ENCODE peak calls at places on chromosomes 4 and X, in four cellular contexts. Z is AG04450, U is T-helper 2 cell, J is skeletal muscle cell. M is an unnamed sample.

GRCh38 chr4:82145850-82146249 is 227.9 kb downstream of the HNRNPD start:
- DNase-seq in Z (no peak), U (no peak), J (no peak), M (no peak)

GRCh38 chr4:6641164-6641970 is 882 bp downstream of the MRFAP1 start:
- DNase-seq in Z (no peak), U (peak; percentile 46), J (no peak), M (no peak)

GRCh38 chrX:68196939-68197791 is 236.1 kb downstream of the OPHN1 start:
- DNase-seq in Z (no peak), U (no peak), J (no peak), M (peak; percentile 23)

GRCh38 chr4:106618920-106619319 is 250.3 kb upstream of the GIMD1 start:
- DNase-seq in Z (no peak), U (no peak), J (peak; percentile 62), M (no peak)

GRCh38 chrX:10015711-10016515 is 48.8 kb downstream of the CLDN34 start:
- DNase-seq in Z (no peak), U (no peak), J (no peak), M (no peak)

GRCh38 chr4:99763635-99764101 is 53.0 kb upstream of the DAPP1 start:
- DNase-seq in Z (peak; percentile 49), U (no peak), J (peak; percentile 80), M (peak; percentile 89)

GRCh38 chr4:2064276-2064991 is 5.3 kb downstream of the NAT8L start:
- DNase-seq in Z (no peak), U (no peak), J (no peak), M (no peak)

GRCh38 chr4:24978291-24979072 is 52.3 kb downstream of the LGI2 start:
- DNase-seq in Z (no peak), U (no peak), J (no peak), M (no peak)

GRCh38 chr4:143186634-143187033 is 1.9 kb downstream of the USP38 start:
- DNase-seq in Z (no peak), U (no peak), J (no peak), M (no peak)

GRCh38 chr4:38284294-38285045 is 324.3 kb downstream of the PTTG2 start:
- DNase-seq in Z (no peak), U (no peak), J (no peak), M (no peak)

GRCh38 chr4:7034262-7035081 is 8.7 kb upstream of the TADA2B start:
- DNase-seq in Z (no peak), U (no peak), J (no peak), M (no peak)

GRCh38 chr4:145531193-145531592 is 49.5 kb downstream of the SMAD1 start:
- DNase-seq in Z (no peak), U (no peak), J (no peak), M (no peak)

GRCh38 chr4:4542824-4543485 is 1.1 kb upstream of the STX18 start:
- DNase-seq in Z (no peak), U (no peak), J (no peak), M (no peak)

GRCh38 chrX:100663651-100664050 is 19.7 kb downstream of the SRPX2 start:
- DNase-seq in Z (no peak), U (no peak), J (no peak), M (no peak)

GRCh38 chrX:123487674-123488073 is 245.2 kb downstream of the THOC2 start:
- DNase-seq in Z (no peak), U (no peak), J (no peak), M (no peak)

GRCh38 chr4:42397256-42397634 is at the start of gene SHISA3:
- DNase-seq in Z (no peak), U (no peak), J (no peak), M (no peak)

GRCh38 chr4:185209031-185209851 is at the start of gene SNX25:
- DNase-seq in Z (no peak), U (peak; percentile 80), J (no peak), M (peak; percentile 37)

GRCh38 chrX:2351321-2351720 is 149.5 kb downstream of the DHRSX start:
- DNase-seq in Z (peak; percentile 54), U (no peak), J (no peak), M (no peak)

GRCh38 chrX:39244146-39244545 is 442.9 kb downstream of the MID1IP1 start:
- DNase-seq in Z (no peak), U (no peak), J (no peak), M (no peak)

GRCh38 chr4:29326816-29327215 is 1393.4 kb upstream of the PCDH7 start:
- DNase-seq in Z (no peak), U (no peak), J (no peak), M (no peak)

GRCh38 chrX:13489451-13489850 is 80.0 kb upstream of the EGFL6 start:
- DNase-seq in Z (no peak), U (no peak), J (no peak), M (peak; percentile 56)

GRCh38 chrX:67648361-67648760 is 104.5 kb downstream of the AR start:
- DNase-seq in Z (no peak), U (no peak), J (no peak), M (no peak)

GRCh38 chr4:8285143-8285975 is 15.8 kb downstream of the HTRA3 start:
- DNase-seq in Z (no peak), U (no peak), J (no peak), M (no peak)

GRCh38 chr4:97500423-97500822 is 642.9 kb downstream of the STPG2 start:
- DNase-seq in Z (no peak), U (no peak), J (no peak), M (no peak)

GRCh38 chr4:16226816-16227461 is 668 bp upstream of the TAPT1 start:
- DNase-seq in Z (no peak), U (peak; percentile 9), J (no peak), M (no peak)

GRCh38 chr4:80266267-80266901 is at the start of gene FGF5:
- DNase-seq in Z (peak; percentile 85), U (no peak), J (peak; percentile 81), M (peak; percentile 67)

GRCh38 chrX:109384569-109385174 is 97.2 kb downstream of the GUCY2F start:
- DNase-seq in Z (no peak), U (no peak), J (no peak), M (peak; percentile 6)

GRCh38 chr4:176271749-176272148 is 2.7 kb upstream of the ASB5 start:
- DNase-seq in Z (no peak), U (no peak), J (peak; percentile 52), M (no peak)

GRCh38 chr4:32462944-32463343 is 1742.8 kb downstream of the PCDH7 start:
- DNase-seq in Z (no peak), U (no peak), J (no peak), M (peak; percentile 33)

GRCh38 chr4:87042986-87043820 is 108.4 kb downstream of the AFF1 start:
- DNase-seq in Z (no peak), U (no peak), J (no peak), M (no peak)

GRCh38 chrX:71181910-71182799 is 37.5 kb downstream of the NLGN3 start:
- DNase-seq in Z (peak; percentile 87), U (peak; percentile 75), J (peak; percentile 90), M (peak; percentile 94)

GRCh38 chr4:39319678-39320077 is 46.5 kb downstream of the RFC1 start:
- DNase-seq in Z (peak; percentile 63), U (no peak), J (peak; percentile 62), M (peak; percentile 65)

GRCh38 chr4:87677731-87678130 is 27.7 kb downstream of the DMP1 start:
- DNase-seq in Z (no peak), U (no peak), J (no peak), M (no peak)

GRCh38 chrX:66163849-66164401 is at the start of gene HEPH:
- DNase-seq in Z (peak; percentile 13), U (no peak), J (no peak), M (no peak)

GRCh38 chr4:35525192-35525978 is 718.9 kb downstream of the ARAP2 start:
- DNase-seq in Z (no peak), U (no peak), J (no peak), M (no peak)